ENCODE peak calls at places on chromosomes 5 and 9, in four cellular contexts. One of them, this sample, is unnamed.

GRCh38 chr5:10485142-10485795 is 43.6 kb downstream of the ROPN1L start:
- DNase-seq in stimulated activated CD8-positive, alpha-beta memory T cell treated with anti-CD3 and anti-CD28 coated beads, Interleukin-12 subunit alpha, Interleukin-12 subunit beta, amount 100 ng/mL, for 1 hour: no peak
- DNase-seq in SW480: no peak
- DNase-seq in osteocyte: peak; percentile 93
- DNase-seq in this sample: peak; percentile 90

GRCh38 chr5:155080721-155081120 is 67.2 kb downstream of the KIF4B start:
- DNase-seq in stimulated activated CD8-positive, alpha-beta memory T cell treated with anti-CD3 and anti-CD28 coated beads, Interleukin-12 subunit alpha, Interleukin-12 subunit beta, amount 100 ng/mL, for 1 hour: no peak
- DNase-seq in SW480: no peak
- DNase-seq in osteocyte: no peak
- DNase-seq in this sample: no peak

GRCh38 chr9:77016111-77016525 is 3.3 kb upstream of the FOXB2 start:
- DNase-seq in stimulated activated CD8-positive, alpha-beta memory T cell treated with anti-CD3 and anti-CD28 coated beads, Interleukin-12 subunit alpha, Interleukin-12 subunit beta, amount 100 ng/mL, for 1 hour: no peak
- DNase-seq in SW480: no peak
- DNase-seq in osteocyte: no peak
- DNase-seq in this sample: peak; percentile 36

GRCh38 chr9:18601956-18602355 is 128.0 kb downstream of the ADAMTSL1 start:
- DNase-seq in stimulated activated CD8-positive, alpha-beta memory T cell treated with anti-CD3 and anti-CD28 coated beads, Interleukin-12 subunit alpha, Interleukin-12 subunit beta, amount 100 ng/mL, for 1 hour: no peak
- DNase-seq in SW480: no peak
- DNase-seq in osteocyte: no peak
- DNase-seq in this sample: no peak

GRCh38 chr5:127707209-127707608 is 4.0 kb downstream of the CCDC192 start:
- DNase-seq in stimulated activated CD8-positive, alpha-beta memory T cell treated with anti-CD3 and anti-CD28 coated beads, Interleukin-12 subunit alpha, Interleukin-12 subunit beta, amount 100 ng/mL, for 1 hour: no peak
- DNase-seq in SW480: no peak
- DNase-seq in osteocyte: no peak
- DNase-seq in this sample: no peak

GRCh38 chr9:134650431-134651190 is 9.0 kb downstream of the COL5A1 start:
- DNase-seq in stimulated activated CD8-positive, alpha-beta memory T cell treated with anti-CD3 and anti-CD28 coated beads, Interleukin-12 subunit alpha, Interleukin-12 subunit beta, amount 100 ng/mL, for 1 hour: no peak
- DNase-seq in SW480: no peak
- DNase-seq in osteocyte: no peak
- DNase-seq in this sample: no peak

GRCh38 chr5:143887901-143888648 is 76.1 kb downstream of the HMHB1 start:
- DNase-seq in stimulated activated CD8-positive, alpha-beta memory T cell treated with anti-CD3 and anti-CD28 coated beads, Interleukin-12 subunit alpha, Interleukin-12 subunit beta, amount 100 ng/mL, for 1 hour: no peak
- DNase-seq in SW480: no peak
- DNase-seq in osteocyte: no peak
- DNase-seq in this sample: no peak

GRCh38 chr9:16928179-16928945 is 57.9 kb upstream of the BNC2 start:
- DNase-seq in stimulated activated CD8-positive, alpha-beta memory T cell treated with anti-CD3 and anti-CD28 coated beads, Interleukin-12 subunit alpha, Interleukin-12 subunit beta, amount 100 ng/mL, for 1 hour: no peak
- DNase-seq in SW480: no peak
- DNase-seq in osteocyte: no peak
- DNase-seq in this sample: no peak

GRCh38 chr9:122016309-122016708 is 76.8 kb downstream of the TTLL11 start:
- DNase-seq in stimulated activated CD8-positive, alpha-beta memory T cell treated with anti-CD3 and anti-CD28 coated beads, Interleukin-12 subunit alpha, Interleukin-12 subunit beta, amount 100 ng/mL, for 1 hour: no peak
- DNase-seq in SW480: no peak
- DNase-seq in osteocyte: peak; percentile 46
- DNase-seq in this sample: no peak

GRCh38 chr9:132970306-132971062 is 8.0 kb upstream of the GFI1B start:
- DNase-seq in stimulated activated CD8-positive, alpha-beta memory T cell treated with anti-CD3 and anti-CD28 coated beads, Interleukin-12 subunit alpha, Interleukin-12 subunit beta, amount 100 ng/mL, for 1 hour: no peak
- DNase-seq in SW480: peak; percentile 71
- DNase-seq in osteocyte: no peak
- DNase-seq in this sample: no peak

GRCh38 chr9:73714294-73714693 is 562.6 kb downstream of the ANXA1 start:
- DNase-seq in stimulated activated CD8-positive, alpha-beta memory T cell treated with anti-CD3 and anti-CD28 coated beads, Interleukin-12 subunit alpha, Interleukin-12 subunit beta, amount 100 ng/mL, for 1 hour: no peak
- DNase-seq in SW480: no peak
- DNase-seq in osteocyte: no peak
- DNase-seq in this sample: no peak

GRCh38 chr5:136066705-136067271 is 38.0 kb downstream of the TGFBI start:
- DNase-seq in stimulated activated CD8-positive, alpha-beta memory T cell treated with anti-CD3 and anti-CD28 coated beads, Interleukin-12 subunit alpha, Interleukin-12 subunit beta, amount 100 ng/mL, for 1 hour: no peak
- DNase-seq in SW480: peak; percentile 80
- DNase-seq in osteocyte: no peak
- DNase-seq in this sample: no peak

GRCh38 chr9:38414040-38414723 is 10.1 kb downstream of the IGFBPL1 start:
- DNase-seq in stimulated activated CD8-positive, alpha-beta memory T cell treated with anti-CD3 and anti-CD28 coated beads, Interleukin-12 subunit alpha, Interleukin-12 subunit beta, amount 100 ng/mL, for 1 hour: no peak
- DNase-seq in SW480: no peak
- DNase-seq in osteocyte: no peak
- DNase-seq in this sample: no peak

GRCh38 chr5:141795421-141795820 is 82.8 kb downstream of the PCDH1 start:
- DNase-seq in stimulated activated CD8-positive, alpha-beta memory T cell treated with anti-CD3 and anti-CD28 coated beads, Interleukin-12 subunit alpha, Interleukin-12 subunit beta, amount 100 ng/mL, for 1 hour: no peak
- DNase-seq in SW480: no peak
- DNase-seq in osteocyte: no peak
- DNase-seq in this sample: no peak

GRCh38 chr5:74370168-74370567 is 270.4 kb downstream of the ENC1 start:
- DNase-seq in stimulated activated CD8-positive, alpha-beta memory T cell treated with anti-CD3 and anti-CD28 coated beads, Interleukin-12 subunit alpha, Interleukin-12 subunit beta, amount 100 ng/mL, for 1 hour: no peak
- DNase-seq in SW480: no peak
- DNase-seq in osteocyte: peak; percentile 56
- DNase-seq in this sample: no peak

GRCh38 chr5:93676707-93677106 is 64.7 kb downstream of the POU5F2 start:
- DNase-seq in stimulated activated CD8-positive, alpha-beta memory T cell treated with anti-CD3 and anti-CD28 coated beads, Interleukin-12 subunit alpha, Interleukin-12 subunit beta, amount 100 ng/mL, for 1 hour: no peak
- DNase-seq in SW480: no peak
- DNase-seq in osteocyte: no peak
- DNase-seq in this sample: no peak

GRCh38 chr5:168881427-168882149 is 302.4 kb upstream of the PANK3 start:
- DNase-seq in stimulated activated CD8-positive, alpha-beta memory T cell treated with anti-CD3 and anti-CD28 coated beads, Interleukin-12 subunit alpha, Interleukin-12 subunit beta, amount 100 ng/mL, for 1 hour: no peak
- DNase-seq in SW480: no peak
- DNase-seq in osteocyte: no peak
- DNase-seq in this sample: peak; percentile 96

GRCh38 chr5:73754254-73754653 is 128.3 kb downstream of the ARHGEF28 start:
- DNase-seq in stimulated activated CD8-positive, alpha-beta memory T cell treated with anti-CD3 and anti-CD28 coated beads, Interleukin-12 subunit alpha, Interleukin-12 subunit beta, amount 100 ng/mL, for 1 hour: no peak
- DNase-seq in SW480: no peak
- DNase-seq in osteocyte: no peak
- DNase-seq in this sample: no peak

GRCh38 chr9:98750396-98751060 is 41.8 kb upstream of the GABBR2 start:
- DNase-seq in stimulated activated CD8-positive, alpha-beta memory T cell treated with anti-CD3 and anti-CD28 coated beads, Interleukin-12 subunit alpha, Interleukin-12 subunit beta, amount 100 ng/mL, for 1 hour: no peak
- DNase-seq in SW480: no peak
- DNase-seq in osteocyte: no peak
- DNase-seq in this sample: no peak

GRCh38 chr9:34380034-34380510 is 3.4 kb upstream of the MYORG start:
- DNase-seq in stimulated activated CD8-positive, alpha-beta memory T cell treated with anti-CD3 and anti-CD28 coated beads, Interleukin-12 subunit alpha, Interleukin-12 subunit beta, amount 100 ng/mL, for 1 hour: no peak
- DNase-seq in SW480: no peak
- DNase-seq in osteocyte: peak; percentile 76
- DNase-seq in this sample: no peak

GRCh38 chr5:1488882-1489680 is 34.7 kb downstream of the LPCAT1 start:
- DNase-seq in stimulated activated CD8-positive, alpha-beta memory T cell treated with anti-CD3 and anti-CD28 coated beads, Interleukin-12 subunit alpha, Interleukin-12 subunit beta, amount 100 ng/mL, for 1 hour: no peak
- DNase-seq in SW480: no peak
- DNase-seq in osteocyte: no peak
- DNase-seq in this sample: no peak

GRCh38 chr5:139646912-139647391 is 1.2 kb upstream of the CXXC5 start:
- DNase-seq in stimulated activated CD8-positive, alpha-beta memory T cell treated with anti-CD3 and anti-CD28 coated beads, Interleukin-12 subunit alpha, Interleukin-12 subunit beta, amount 100 ng/mL, for 1 hour: no peak
- DNase-seq in SW480: no peak
- DNase-seq in osteocyte: no peak
- DNase-seq in this sample: peak; percentile 69

GRCh38 chr5:120447706-120448239 is 16.3 kb upstream of the PRR16 start:
- DNase-seq in stimulated activated CD8-positive, alpha-beta memory T cell treated with anti-CD3 and anti-CD28 coated beads, Interleukin-12 subunit alpha, Interleukin-12 subunit beta, amount 100 ng/mL, for 1 hour: no peak
- DNase-seq in SW480: peak; percentile 29
- DNase-seq in osteocyte: no peak
- DNase-seq in this sample: peak; percentile 56

GRCh38 chr5:150780180-150780692 is 1.7 kb downstream of the SMIM3 start:
- DNase-seq in stimulated activated CD8-positive, alpha-beta memory T cell treated with anti-CD3 and anti-CD28 coated beads, Interleukin-12 subunit alpha, Interleukin-12 subunit beta, amount 100 ng/mL, for 1 hour: no peak
- DNase-seq in SW480: no peak
- DNase-seq in osteocyte: no peak
- DNase-seq in this sample: no peak

GRCh38 chr5:173329370-173330150 is 1.3 kb upstream of the STC2 start:
- DNase-seq in stimulated activated CD8-positive, alpha-beta memory T cell treated with anti-CD3 and anti-CD28 coated beads, Interleukin-12 subunit alpha, Interleukin-12 subunit beta, amount 100 ng/mL, for 1 hour: no peak
- DNase-seq in SW480: peak; percentile 93
- DNase-seq in osteocyte: no peak
- DNase-seq in this sample: no peak

GRCh38 chr9:30775236-30775635 is 1609.2 kb upstream of the ACO1 start:
- DNase-seq in stimulated activated CD8-positive, alpha-beta memory T cell treated with anti-CD3 and anti-CD28 coated beads, Interleukin-12 subunit alpha, Interleukin-12 subunit beta, amount 100 ng/mL, for 1 hour: no peak
- DNase-seq in SW480: no peak
- DNase-seq in osteocyte: no peak
- DNase-seq in this sample: no peak

GRCh38 chr5:79346420-79346824 is 110.5 kb downstream of the JMY start:
- DNase-seq in stimulated activated CD8-positive, alpha-beta memory T cell treated with anti-CD3 and anti-CD28 coated beads, Interleukin-12 subunit alpha, Interleukin-12 subunit beta, amount 100 ng/mL, for 1 hour: no peak
- DNase-seq in SW480: peak; percentile 2
- DNase-seq in osteocyte: no peak
- DNase-seq in this sample: no peak

GRCh38 chr5:173984218-173984617 is 4.8 kb upstream of the C5orf47 start:
- DNase-seq in stimulated activated CD8-positive, alpha-beta memory T cell treated with anti-CD3 and anti-CD28 coated beads, Interleukin-12 subunit alpha, Interleukin-12 subunit beta, amount 100 ng/mL, for 1 hour: no peak
- DNase-seq in SW480: peak; percentile 77
- DNase-seq in osteocyte: no peak
- DNase-seq in this sample: peak; percentile 59

GRCh38 chr5:179608131-179608581 is 15.3 kb downstream of the HNRNPH1 start:
- DNase-seq in stimulated activated CD8-positive, alpha-beta memory T cell treated with anti-CD3 and anti-CD28 coated beads, Interleukin-12 subunit alpha, Interleukin-12 subunit beta, amount 100 ng/mL, for 1 hour: no peak
- DNase-seq in SW480: peak; percentile 53
- DNase-seq in osteocyte: no peak
- DNase-seq in this sample: no peak

GRCh38 chr5:14708551-14708950 is 44.0 kb downstream of the OTULIN start:
- DNase-seq in stimulated activated CD8-positive, alpha-beta memory T cell treated with anti-CD3 and anti-CD28 coated beads, Interleukin-12 subunit alpha, Interleukin-12 subunit beta, amount 100 ng/mL, for 1 hour: no peak
- DNase-seq in SW480: no peak
- DNase-seq in osteocyte: no peak
- DNase-seq in this sample: no peak

GRCh38 chr9:33620738-33621439 is 96.8 kb downstream of the ANKRD18B start:
- DNase-seq in stimulated activated CD8-positive, alpha-beta memory T cell treated with anti-CD3 and anti-CD28 coated beads, Interleukin-12 subunit alpha, Interleukin-12 subunit beta, amount 100 ng/mL, for 1 hour: no peak
- DNase-seq in SW480: peak; percentile 45
- DNase-seq in osteocyte: no peak
- DNase-seq in this sample: no peak

GRCh38 chr5:74352256-74352655 is 288.3 kb downstream of the ENC1 start:
- DNase-seq in stimulated activated CD8-positive, alpha-beta memory T cell treated with anti-CD3 and anti-CD28 coated beads, Interleukin-12 subunit alpha, Interleukin-12 subunit beta, amount 100 ng/mL, for 1 hour: no peak
- DNase-seq in SW480: no peak
- DNase-seq in osteocyte: no peak
- DNase-seq in this sample: no peak

GRCh38 chr9:20835364-20836286 is 151.6 kb downstream of the FOCAD start:
- DNase-seq in stimulated activated CD8-positive, alpha-beta memory T cell treated with anti-CD3 and anti-CD28 coated beads, Interleukin-12 subunit alpha, Interleukin-12 subunit beta, amount 100 ng/mL, for 1 hour: no peak
- DNase-seq in SW480: peak; percentile 61
- DNase-seq in osteocyte: no peak
- DNase-seq in this sample: no peak

GRCh38 chr9:16213781-16214515 is 656.5 kb downstream of the BNC2 start:
- DNase-seq in stimulated activated CD8-positive, alpha-beta memory T cell treated with anti-CD3 and anti-CD28 coated beads, Interleukin-12 subunit alpha, Interleukin-12 subunit beta, amount 100 ng/mL, for 1 hour: no peak
- DNase-seq in SW480: no peak
- DNase-seq in osteocyte: no peak
- DNase-seq in this sample: no peak

GRCh38 chr9:129406278-129407225 is 214.3 kb downstream of the C9orf50 start:
- DNase-seq in stimulated activated CD8-positive, alpha-beta memory T cell treated with anti-CD3 and anti-CD28 coated beads, Interleukin-12 subunit alpha, Interleukin-12 subunit beta, amount 100 ng/mL, for 1 hour: no peak
- DNase-seq in SW480: peak; percentile 75
- DNase-seq in osteocyte: no peak
- DNase-seq in this sample: no peak

GRCh38 chr5:78699565-78700143 is 51.1 kb upstream of the LHFPL2 start:
- DNase-seq in stimulated activated CD8-positive, alpha-beta memory T cell treated with anti-CD3 and anti-CD28 coated beads, Interleukin-12 subunit alpha, Interleukin-12 subunit beta, amount 100 ng/mL, for 1 hour: no peak
- DNase-seq in SW480: peak; percentile 98
- DNase-seq in osteocyte: no peak
- DNase-seq in this sample: no peak

GRCh38 chr5:156359452-156359851 is 32.5 kb downstream of the SGCD start:
- DNase-seq in stimulated activated CD8-positive, alpha-beta memory T cell treated with anti-CD3 and anti-CD28 coated beads, Interleukin-12 subunit alpha, Interleukin-12 subunit beta, amount 100 ng/mL, for 1 hour: no peak
- DNase-seq in SW480: no peak
- DNase-seq in osteocyte: no peak
- DNase-seq in this sample: no peak

GRCh38 chr5:67003373-67003905 is 193.2 kb downstream of the CD180 start:
- DNase-seq in stimulated activated CD8-positive, alpha-beta memory T cell treated with anti-CD3 and anti-CD28 coated beads, Interleukin-12 subunit alpha, Interleukin-12 subunit beta, amount 100 ng/mL, for 1 hour: no peak
- DNase-seq in SW480: no peak
- DNase-seq in osteocyte: no peak
- DNase-seq in this sample: peak; percentile 10

GRCh38 chr9:103804077-103804735 is 289.9 kb upstream of the SMC2 start:
- DNase-seq in stimulated activated CD8-positive, alpha-beta memory T cell treated with anti-CD3 and anti-CD28 coated beads, Interleukin-12 subunit alpha, Interleukin-12 subunit beta, amount 100 ng/mL, for 1 hour: no peak
- DNase-seq in SW480: no peak
- DNase-seq in osteocyte: no peak
- DNase-seq in this sample: no peak

GRCh38 chr5:1789838-1790462 is 9.7 kb downstream of the MRPL36 start:
- DNase-seq in stimulated activated CD8-positive, alpha-beta memory T cell treated with anti-CD3 and anti-CD28 coated beads, Interleukin-12 subunit alpha, Interleukin-12 subunit beta, amount 100 ng/mL, for 1 hour: no peak
- DNase-seq in SW480: no peak
- DNase-seq in osteocyte: no peak
- DNase-seq in this sample: no peak

This sample was measured in SK-N-DZ.